ENCODE peak calls at places on chromosomes 2 and 18, in five cellular contexts. One of them, this sample, is unnamed.

GRCh38 chr2:128421286-128421685 is 102.6 kb upstream of the HS6ST1 start:
- DNase-seq in stimulated activated naive CD8-positive, alpha-beta T cell treated with anti-CD3 and anti-CD28 coated beads, Interleukin-15, Interleukin-2, amounts not matched to agents 100 U/mL and 50 U/mL, for 24 hours: no peak
- DNase-seq in AG08395: no peak
- DNase-seq in left lung: no peak
- DNase-seq in mucosa of gallbladder: no peak
- DNase-seq in this sample: no peak

GRCh38 chr18:78638889-78639596 is 340.6 kb upstream of the SALL3 start:
- DNase-seq in stimulated activated naive CD8-positive, alpha-beta T cell treated with anti-CD3 and anti-CD28 coated beads, Interleukin-15, Interleukin-2, amounts not matched to agents 100 U/mL and 50 U/mL, for 24 hours: no peak
- DNase-seq in mucosa of gallbladder: no peak
- DNase-seq in AG08395: no peak
- DNase-seq in left lung: no peak
- DNase-seq in this sample: no peak

GRCh38 chr2:26462511-26463251 is 15.2 kb downstream of the OTOF start:
- DNase-seq in left lung: peak
- DNase-seq in stimulated activated naive CD8-positive, alpha-beta T cell treated with anti-CD3 and anti-CD28 coated beads, Interleukin-15, Interleukin-2, amounts not matched to agents 100 U/mL and 50 U/mL, for 24 hours: no peak
- DNase-seq in AG08395: peak
- DNase-seq in mucosa of gallbladder: peak
- DNase-seq in this sample: peak

GRCh38 chr2:170862503-170862902 is 45.8 kb downstream of the GAD1 start:
- DNase-seq in left lung: no peak
- DNase-seq in AG08395: no peak
- DNase-seq in stimulated activated naive CD8-positive, alpha-beta T cell treated with anti-CD3 and anti-CD28 coated beads, Interleukin-15, Interleukin-2, amounts not matched to agents 100 U/mL and 50 U/mL, for 24 hours: no peak
- DNase-seq in mucosa of gallbladder: no peak
- DNase-seq in this sample: no peak

GRCh38 chr2:129828829-129829228 is 150.6 kb upstream of the RAB6C start:
- DNase-seq in mucosa of gallbladder: no peak
- DNase-seq in AG08395: no peak
- DNase-seq in stimulated activated naive CD8-positive, alpha-beta T cell treated with anti-CD3 and anti-CD28 coated beads, Interleukin-15, Interleukin-2, amounts not matched to agents 100 U/mL and 50 U/mL, for 24 hours: no peak
- DNase-seq in left lung: no peak
- DNase-seq in this sample: no peak

GRCh38 chr18:27005589-27005988 is 140.1 kb upstream of the AQP4 start:
- DNase-seq in mucosa of gallbladder: no peak
- DNase-seq in AG08395: no peak
- DNase-seq in stimulated activated naive CD8-positive, alpha-beta T cell treated with anti-CD3 and anti-CD28 coated beads, Interleukin-15, Interleukin-2, amounts not matched to agents 100 U/mL and 50 U/mL, for 24 hours: no peak
- DNase-seq in left lung: no peak
- DNase-seq in this sample: no peak

GRCh38 chr2:63344575-63345284 is 243.5 kb downstream of the WDPCP start:
- DNase-seq in AG08395: no peak
- DNase-seq in mucosa of gallbladder: no peak
- DNase-seq in left lung: no peak
- DNase-seq in stimulated activated naive CD8-positive, alpha-beta T cell treated with anti-CD3 and anti-CD28 coated beads, Interleukin-15, Interleukin-2, amounts not matched to agents 100 U/mL and 50 U/mL, for 24 hours: no peak
- DNase-seq in this sample: no peak

GRCh38 chr2:74911061-74911460 is 47.4 kb upstream of the POLE4 start:
- DNase-seq in mucosa of gallbladder: no peak
- DNase-seq in stimulated activated naive CD8-positive, alpha-beta T cell treated with anti-CD3 and anti-CD28 coated beads, Interleukin-15, Interleukin-2, amounts not matched to agents 100 U/mL and 50 U/mL, for 24 hours: no peak
- DNase-seq in AG08395: no peak
- DNase-seq in left lung: no peak
- DNase-seq in this sample: no peak

GRCh38 chr2:217138284-217138683 is 278.4 kb upstream of the TNP1 start:
- DNase-seq in mucosa of gallbladder: no peak
- DNase-seq in AG08395: no peak
- DNase-seq in left lung: no peak
- DNase-seq in stimulated activated naive CD8-positive, alpha-beta T cell treated with anti-CD3 and anti-CD28 coated beads, Interleukin-15, Interleukin-2, amounts not matched to agents 100 U/mL and 50 U/mL, for 24 hours: no peak
- DNase-seq in this sample: no peak

GRCh38 chr2:109494351-109494750 is 119.4 kb downstream of the SEPTIN10 start:
- DNase-seq in mucosa of gallbladder: no peak
- DNase-seq in stimulated activated naive CD8-positive, alpha-beta T cell treated with anti-CD3 and anti-CD28 coated beads, Interleukin-15, Interleukin-2, amounts not matched to agents 100 U/mL and 50 U/mL, for 24 hours: no peak
- DNase-seq in AG08395: no peak
- DNase-seq in left lung: no peak
- DNase-seq in this sample: no peak

GRCh38 chr2:33443272-33443829 is 33.1 kb upstream of the RASGRP3 start:
- DNase-seq in stimulated activated naive CD8-positive, alpha-beta T cell treated with anti-CD3 and anti-CD28 coated beads, Interleukin-15, Interleukin-2, amounts not matched to agents 100 U/mL and 50 U/mL, for 24 hours: no peak
- DNase-seq in left lung: no peak
- DNase-seq in mucosa of gallbladder: no peak
- DNase-seq in AG08395: peak
- DNase-seq in this sample: no peak